ENCODE peak calls at places on chromosomes 5 and 9, in seven cellular contexts. G is suprapubic skin, S is H1, N is Peyer's patch, Y is breast epithelium, I is sigmoid colon, H is adrenal gland. W is an unnamed sample.

GRCh38 chr5:108028411-108028810 is 353.5 kb downstream of the FBXL17 start:
- DNase-seq in G (no peak), S (no peak), N (no peak), Y (no peak), I (no peak), H (no peak), W (no peak)

GRCh38 chr9:7676757-7677156 is 122.8 kb downstream of the DMAC1 start:
- DNase-seq in G (no peak), S (no peak), N (no peak), Y (no peak), I (no peak), H (no peak), W (no peak)

GRCh38 chr5:151239237-151239861 is 13.6 kb upstream of the GM2A start:
- DNase-seq in G (peak; percentile 87), S (peak; percentile 89), N (peak; percentile 63), Y (peak; percentile 38), I (peak; percentile 93), H (peak; percentile 88), W (no peak)

GRCh38 chr5:7714697-7715096 is 136.2 kb downstream of the CFAP90 start:
- DNase-seq in G (no peak), S (no peak), N (no peak), Y (no peak), I (no peak), H (no peak), W (no peak)

GRCh38 chr9:104604801-104605200 is 626 bp downstream of the OR13C2 start:
- DNase-seq in G (no peak), S (no peak), N (no peak), Y (no peak), I (no peak), H (no peak), W (no peak)

GRCh38 chr9:101398930-101399640 is 434 bp downstream of the ZNF189 start:
- DNase-seq in G (peak; percentile 84), S (no peak), N (no peak), Y (no peak), I (peak; percentile 64), H (peak; percentile 68), W (no peak)

GRCh38 chr9:123438321-123438720 is 82.3 kb downstream of the CRB2 start:
- DNase-seq in G (peak; percentile 55), S (no peak), N (no peak), Y (no peak), I (no peak), H (no peak), W (no peak)

GRCh38 chr9:121267689-121268597 is at the start of gene GSN:
- DNase-seq in G (peak; percentile 88), S (peak; percentile 86), N (peak; percentile 91), Y (peak; percentile 70), I (peak; percentile 94), H (peak; percentile 85), W (no peak)

GRCh38 chr5:1966461-1966860 is 83.7 kb upstream of the IRX4 start:
- DNase-seq in G (no peak), S (no peak), N (no peak), Y (no peak), I (no peak), H (no peak), W (no peak)

GRCh38 chr5:141816598-141817399 is 61.4 kb downstream of the PCDH1 start:
- DNase-seq in G (no peak), S (peak; percentile 74), N (no peak), Y (no peak), I (no peak), H (no peak), W (no peak)

GRCh38 chr5:113114559-113114958 is 138.0 kb downstream of the DCP2 start:
- DNase-seq in G (no peak), S (no peak), N (no peak), Y (no peak), I (no peak), H (no peak), W (no peak)

GRCh38 chr5:154418344-154418820 is 27.4 kb upstream of the SAP30L start:
- DNase-seq in G (no peak), S (no peak), N (no peak), Y (no peak), I (no peak), H (peak; percentile 61), W (peak; percentile 34)

GRCh38 chr5:159547466-159548195 is 217.3 kb upstream of the IL12B start:
- DNase-seq in G (no peak), S (no peak), N (no peak), Y (no peak), I (no peak), H (no peak), W (no peak)

GRCh38 chr9:110121170-110121569 is 86.8 kb downstream of the C9orf152 start:
- DNase-seq in G (no peak), S (no peak), N (no peak), Y (no peak), I (no peak), H (no peak), W (no peak)

GRCh38 chr9:128215491-128216404 is 12.6 kb downstream of the DNM1 start:
- DNase-seq in G (no peak), S (no peak), N (no peak), Y (no peak), I (peak; percentile 82), H (no peak), W (peak; percentile 96)

GRCh38 chr5:161372682-161373344 is 173.7 kb downstream of the GABRB2 start:
- DNase-seq in G (no peak), S (no peak), N (no peak), Y (no peak), I (no peak), H (no peak), W (no peak)

GRCh38 chr5:109156885-109157284 is 252.9 kb downstream of the PJA2 start:
- DNase-seq in G (no peak), S (no peak), N (no peak), Y (no peak), I (no peak), H (no peak), W (no peak)

GRCh38 chr5:141508808-141509611 is 20.1 kb downstream of the PCDHGC5 start:
- DNase-seq in G (no peak), S (no peak), N (no peak), Y (peak; percentile 49), I (peak; percentile 90), H (peak; percentile 83), W (no peak)

GRCh38 chr5:44663991-44664710 is 144.6 kb upstream of the MRPS30 start:
- DNase-seq in G (no peak), S (no peak), N (no peak), Y (no peak), I (no peak), H (no peak), W (no peak)

GRCh38 chr5:57194653-57195052 is 20.8 kb downstream of the GPBP1 start:
- DNase-seq in G (no peak), S (no peak), N (no peak), Y (no peak), I (no peak), H (no peak), W (no peak)

GRCh38 chr5:150122158-150122510 is 33.5 kb downstream of the PDGFRB start:
- DNase-seq in G (no peak), S (peak; percentile 67), N (peak; percentile 89), Y (no peak), I (no peak), H (no peak), W (no peak)

GRCh38 chr5:39714036-39714698 is 289.4 kb upstream of the DAB2 start:
- DNase-seq in G (no peak), S (no peak), N (no peak), Y (no peak), I (no peak), H (peak; percentile 66), W (no peak)

GRCh38 chr9:134659688-134660131 is 18.1 kb downstream of the COL5A1 start:
- DNase-seq in G (no peak), S (no peak), N (peak; percentile 26), Y (no peak), I (peak; percentile 74), H (no peak), W (no peak)

GRCh38 chr9:134655591-134656333 is 14.2 kb downstream of the COL5A1 start:
- DNase-seq in G (no peak), S (no peak), N (peak; percentile 40), Y (no peak), I (peak; percentile 60), H (no peak), W (no peak)

GRCh38 chr9:134658378-134658955 is 16.9 kb downstream of the COL5A1 start:
- DNase-seq in G (no peak), S (peak; percentile 54), N (peak; percentile 36), Y (no peak), I (peak; percentile 58), H (no peak), W (no peak)

GRCh38 chr9:134656334-134657034 is 14.9 kb downstream of the COL5A1 start:
- DNase-seq in G (no peak), S (no peak), N (no peak), Y (no peak), I (peak; percentile 37), H (no peak), W (no peak)

GRCh38 chr9:134657666-134658377 is 16.2 kb downstream of the COL5A1 start:
- DNase-seq in G (no peak), S (no peak), N (peak; percentile 23), Y (no peak), I (peak; percentile 57), H (no peak), W (no peak)
- H3K27ac ChIP-seq in G (peak overlapping the region; percentile 30), S (no peak overlapping the region), N (peak overlapping the region; percentile 10), Y (no peak overlapping the region), I (peak overlapping the region; percentile 88), H (no peak overlapping the region), W (peak overlapping the region; percentile 37)

GRCh38 chr9:35522189-35522588 is 32.3 kb downstream of the RUSC2 start:
- DNase-seq in G (no peak), S (no peak), N (no peak), Y (no peak), I (no peak), H (no peak), W (no peak)
- H3K4me1 ChIP-seq in G (peaks cover 50% of the 10 kb centered on the region), S (peaks cover 9% of the 10 kb centered on the region), N (no peaks in the 10 kb centered on the region), Y (peaks cover 11% of the 10 kb centered on the region), I (peaks cover 87% of the 10 kb centered on the region), H (peaks cover 37% of the 10 kb centered on the region), W (peaks cover 79% of the 10 kb centered on the region)

GRCh38 chr9:6634441-6634840 is 11.1 kb downstream of the GLDC start:
- DNase-seq in G (no peak), S (no peak), N (no peak), Y (no peak), I (no peak), H (no peak), W (no peak)

GRCh38 chr9:6628714-6629113 is 16.8 kb downstream of the GLDC start:
- DNase-seq in G (no peak), S (no peak), N (no peak), Y (no peak), I (no peak), H (no peak), W (no peak)

GRCh38 chr9:6630502-6631206 is 14.9 kb downstream of the GLDC start:
- DNase-seq in G (no peak), S (no peak), N (no peak), Y (no peak), I (no peak), H (no peak), W (no peak)

GRCh38 chr9:6631207-6631512 is 14.4 kb downstream of the GLDC start:
- DNase-seq in G (no peak), S (no peak), N (no peak), Y (no peak), I (no peak), H (no peak), W (no peak)

GRCh38 chr9:6632516-6633328 is 12.8 kb downstream of the GLDC start:
- DNase-seq in G (no peak), S (no peak), N (no peak), Y (no peak), I (no peak), H (no peak), W (no peak)
- TF ChIP-seq POLR2A in G (no peak), S (no peak), N (no peak), Y (no peak), I (no peak), H (no peak), W (no peak)

GRCh38 chr5:16937023-16937379 is 913 bp upstream of the MYO10 start:
- DNase-seq in G (no peak), S (no peak), N (peak; percentile 70), Y (peak; percentile 73), I (no peak), H (no peak), W (no peak)
- H3K27ac ChIP-seq in G (peak overlapping the region; percentile 97), S (no peak overlapping the region), N (peak overlapping the region; percentile 92), Y (peak overlapping the region; percentile 89), I (peak overlapping the region; percentile 66), H (no peak overlapping the region), W (peak overlapping the region; percentile 73)

W was measured in vagina.